ENCODE peak calls at places on chromosomes 1 and 21, in five cellular contexts. P, O, C, B and A are unnamed samples.

GRCh38 chr1:234686035-234686434 is 76.1 kb upstream of the IRF2BP2 start:
- DNase-seq in P (no peak), O (no peak), C (no peak), B (no peak), A (no peak)

GRCh38 chr1:30948278-30948677 is 39.7 kb upstream of the SDC3 start:
- DNase-seq in P (no peak), O (no peak), C (no peak), B (no peak), A (no peak)

GRCh38 chr1:36224537-36225297 is 474 bp downstream of the THRAP3 start:
- DNase-seq in P (peak), O (no peak), C (peak), B (peak), A (peak)

GRCh38 chr1:209766051-209766450 is 10.2 kb downstream of the TRAF3IP3 start:
- DNase-seq in P (no peak), O (no peak), C (no peak), B (no peak), A (no peak)

GRCh38 chr1:203380395-203381150 is 29.7 kb upstream of the FMOD start:
- DNase-seq in P (no peak), O (no peak), C (no peak), B (no peak), A (no peak)

GRCh38 chr21:38506606-38507331 is 8.5 kb upstream of the ERG start:
- DNase-seq in P (no peak), O (no peak), C (no peak), B (peak), A (peak)

GRCh38 chr1:180928272-180929230 is 15.9 kb downstream of the KIAA1614 start:
- DNase-seq in P (no peak), O (no peak), C (no peak), B (peak), A (no peak)

GRCh38 chr1:169563650-169564049 is 22.6 kb downstream of the F5 start:
- DNase-seq in P (no peak), O (no peak), C (no peak), B (no peak), A (no peak)

GRCh38 chr1:115477071-115477470 is 139.0 kb upstream of the NGF start:
- DNase-seq in P (no peak), O (no peak), C (no peak), B (no peak), A (no peak)

GRCh38 chr1:6386371-6386949 is 7.1 kb downstream of the ACOT7 start:
- DNase-seq in P (no peak), O (no peak), C (no peak), B (no peak), A (no peak)

GRCh38 chr1:234638832-234639799 is 29.1 kb upstream of the IRF2BP2 start:
- DNase-seq in P (no peak), O (no peak), C (no peak), B (no peak), A (no peak)

GRCh38 chr1:37481289-37482003 is 7.1 kb downstream of the ZC3H12A start:
- DNase-seq in P (no peak), O (no peak), C (no peak), B (no peak), A (no peak)

GRCh38 chr21:17539743-17540341 is 27.0 kb downstream of the CXADR start:
- DNase-seq in P (no peak), O (peak), C (no peak), B (no peak), A (no peak)

GRCh38 chr1:24554714-24555113 is 1.2 kb upstream of the NCMAP start:
- DNase-seq in P (no peak), O (no peak), C (no peak), B (no peak), A (no peak)

GRCh38 chr1:41919764-41920397 is 1.2 kb upstream of the HIVEP3 start:
- DNase-seq in P (no peak), O (peak), C (no peak), B (peak), A (peak)

GRCh38 chr1:85602536-85602935 is 22.0 kb downstream of the CCN1 start:
- DNase-seq in P (no peak), O (no peak), C (no peak), B (no peak), A (no peak)

GRCh38 chr1:235207202-235207565 is 46.1 kb upstream of the RBM34 start:
- DNase-seq in P (no peak), O (no peak), C (no peak), B (no peak), A (no peak)

GRCh38 chr1:3314561-3315271 is 139.7 kb upstream of the ARHGEF16 start:
- DNase-seq in P (no peak), O (no peak), C (no peak), B (no peak), A (no peak)

GRCh38 chr1:236568285-236568894 is 35.9 kb downstream of the HEATR1 start:
- DNase-seq in P (no peak), O (no peak), C (no peak), B (no peak), A (no peak)

GRCh38 chr21:44975720-44976555 is 36.1 kb downstream of the SLX9 start:
- DNase-seq in P (no peak), O (no peak), C (no peak), B (no peak), A (no peak)

GRCh38 chr1:175471039-175471800 is 272.2 kb downstream of the TNR start:
- DNase-seq in P (no peak), O (no peak), C (no peak), B (no peak), A (no peak)

GRCh38 chr1:80657707-80658106 is 1143.0 kb upstream of the ADGRL2 start:
- DNase-seq in P (no peak), O (no peak), C (no peak), B (no peak), A (no peak)

GRCh38 chr1:98940680-98941079 is 64.0 kb downstream of the PLPPR5 start:
- DNase-seq in P (no peak), O (no peak), C (no peak), B (no peak), A (no peak)

GRCh38 chr1:37038079-37038702 is 3.9 kb upstream of the GRIK3 start:
- DNase-seq in P (peak), O (peak), C (no peak), B (no peak), A (no peak)

GRCh38 chr1:244865028-244865371 is 657 bp upstream of the HNRNPU start:
- DNase-seq in P (peak), O (no peak), C (no peak), B (peak), A (peak)

GRCh38 chr1:33841516-33841915 is 22.4 kb upstream of the HMGB4 start:
- DNase-seq in P (no peak), O (no peak), C (no peak), B (no peak), A (no peak)

GRCh38 chr1:83676106-83676505 is 322.8 kb downstream of the TTLL7 start:
- DNase-seq in P (no peak), O (no peak), C (no peak), B (no peak), A (no peak)

GRCh38 chr1:179955318-179955638 is 668 bp downstream of the CEP350 start:
- DNase-seq in P (no peak), O (no peak), C (no peak), B (no peak), A (no peak)

GRCh38 chr1:183877321-183877720 is 72.4 kb downstream of the RGL1 start:
- DNase-seq in P (no peak), O (no peak), C (no peak), B (peak), A (peak)

GRCh38 chr1:41898191-41898713 is 20.5 kb downstream of the HIVEP3 start:
- DNase-seq in P (no peak), O (peak), C (no peak), B (peak), A (no peak)

GRCh38 chr1:21696931-21697330 is 27.8 kb upstream of the RAP1GAP start:
- DNase-seq in P (no peak), O (no peak), C (no peak), B (no peak), A (no peak)